ENCODE peak calls at places on chromosomes 3 and 15, in five cellular contexts. S, W, M, Q and H are unnamed samples.

GRCh38 chr3:14142567-14143270 is 17.9 kb downstream of the TMEM43 start:
- DNase-seq in S (no peak), W (no peak), M (no peak), Q (no peak), H (peak; percentile 22)

GRCh38 chr3:63370094-63370493 is 92.0 kb downstream of the SYNPR start:
- DNase-seq in S (no peak), W (no peak), M (no peak), Q (no peak), H (no peak)

GRCh38 chr3:97647441-97647840 is 117.1 kb upstream of the ARL6 start:
- DNase-seq in S (no peak), W (no peak), M (no peak), Q (no peak), H (no peak)

GRCh38 chr3:127776347-127776746 is 46.0 kb downstream of the MGLL start:
- DNase-seq in S (no peak), W (no peak), M (no peak), Q (no peak), H (no peak)

GRCh38 chr3:66463734-66464511 is 36.9 kb downstream of the LRIG1 start:
- DNase-seq in S (no peak), W (no peak), M (no peak), Q (no peak), H (no peak)

GRCh38 chr15:67127925-67128324 is 62.5 kb downstream of the SMAD3 start:
- DNase-seq in S (no peak), W (peak; percentile 99), M (no peak), Q (no peak), H (peak; percentile 92)

GRCh38 chr15:98853593-98854420 is 153.8 kb downstream of the PGPEP1L start:
- DNase-seq in S (no peak), W (no peak), M (no peak), Q (no peak), H (peak; percentile 43)

GRCh38 chr3:72487946-72488735 is 360.1 kb downstream of the SHQ1 start:
- DNase-seq in S (no peak), W (no peak), M (no peak), Q (no peak), H (no peak)

GRCh38 chr3:71564361-71564760 is 19.2 kb downstream of the FOXP1 start:
- DNase-seq in S (no peak), W (peak; percentile 38), M (peak; percentile 39), Q (no peak), H (peak; percentile 8)

GRCh38 chr15:27499191-27499590 is 528.2 kb downstream of the GABRG3 start:
- DNase-seq in S (no peak), W (no peak), M (no peak), Q (no peak), H (no peak)

GRCh38 chr3:9809239-9809614 is 835 bp upstream of the TTLL3 start:
- DNase-seq in S (no peak), W (no peak), M (no peak), Q (no peak), H (no peak)

GRCh38 chr3:112358311-112358780 is 25.4 kb downstream of the CD200 start:
- DNase-seq in S (no peak), W (peak; percentile 28), M (no peak), Q (no peak), H (no peak)

GRCh38 chr3:129277829-129278271 is 820 bp upstream of the HMCES start:
- DNase-seq in S (no peak), W (no peak), M (no peak), Q (no peak), H (no peak)

GRCh38 chr15:26772588-26773484 is at the start of gene GABRB3:
- DNase-seq in S (no peak), W (peak; percentile 17), M (peak; percentile 27), Q (no peak), H (no peak)

GRCh38 chr3:181417748-181418147 is 294.0 kb upstream of the SOX2 start:
- DNase-seq in S (no peak), W (peak; percentile 78), M (no peak), Q (no peak), H (no peak)

DNA sequence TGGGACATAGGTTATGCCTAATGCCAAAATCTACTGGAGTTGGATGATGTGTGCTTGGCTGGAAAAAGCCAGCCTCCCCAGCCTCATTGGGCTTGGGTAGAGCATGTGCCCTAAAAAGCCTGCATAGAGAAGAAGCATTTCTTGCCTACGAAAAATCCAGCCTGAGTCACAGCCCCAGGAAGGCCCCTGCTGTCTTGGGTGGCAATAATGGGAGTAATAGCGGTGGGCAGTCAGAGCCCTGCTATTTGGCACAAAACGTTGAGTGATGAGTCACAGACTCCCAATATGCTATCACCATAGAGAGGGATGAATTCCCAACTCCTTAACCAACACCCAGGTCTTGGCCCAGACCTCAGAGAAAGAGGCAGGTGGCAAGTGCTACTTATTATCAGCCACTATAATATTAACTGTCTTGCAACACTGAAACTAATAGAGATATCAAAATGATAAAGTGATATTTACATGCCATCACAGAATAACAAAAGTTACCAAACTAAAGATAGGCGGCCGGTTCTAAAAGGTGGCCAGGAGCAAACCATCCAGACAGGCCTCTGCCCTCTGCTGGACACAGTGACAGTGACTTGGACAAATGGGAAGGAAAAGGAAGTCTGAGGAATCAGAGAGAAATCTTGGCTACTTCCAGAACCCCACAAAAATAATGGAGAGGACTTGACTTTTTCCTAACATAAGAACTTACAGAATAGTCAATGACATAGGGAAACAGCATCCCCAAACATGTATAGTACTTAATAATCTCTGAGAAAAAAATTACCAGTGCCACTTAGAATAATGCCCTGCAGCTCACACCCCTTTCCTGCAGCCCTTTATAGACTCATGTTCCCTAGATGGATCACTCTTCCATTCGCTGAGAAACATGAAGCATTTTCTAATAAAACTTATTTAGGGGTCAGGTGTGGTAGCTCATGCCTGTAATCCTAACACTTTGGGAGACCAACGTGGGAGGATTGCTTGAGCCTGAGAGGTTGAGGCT is 51.9 kb upstream of the MUC13 start:
- DNase-seq in S (no peak), W (peak; percentile 98), M (no peak), Q (no peak), H (peak; percentile 92)
- TF ChIP-seq CTCF in S (no peak), W (peak; percentile 58), M (peak; percentile 40), Q (no peak), H (peak; percentile 36)

DNA sequence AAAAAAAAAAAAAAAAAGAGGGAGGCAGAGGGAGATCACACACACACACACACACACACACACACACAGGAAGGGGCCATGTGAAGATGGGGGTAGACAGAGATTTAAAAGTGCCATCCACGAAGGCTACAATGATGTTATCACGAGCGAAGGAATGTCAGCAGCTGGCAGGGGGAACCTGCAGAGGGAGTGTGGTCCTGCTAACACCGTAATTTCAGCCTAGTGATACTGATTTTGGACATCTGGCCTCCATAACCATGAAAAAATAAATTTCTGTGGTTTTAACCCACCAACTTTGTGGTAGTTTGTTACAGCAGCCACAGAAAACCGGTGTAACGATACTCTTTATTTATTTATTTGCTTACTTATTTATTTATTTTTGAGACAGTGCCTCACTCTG is 76.0 kb downstream of the TMCO5A start:
- DNase-seq in S (no peak), W (peak; percentile 27), M (no peak), Q (no peak), H (no peak)
- TF ChIP-seq CTCF in S (no peak), W (peak; percentile 25), M (no peak), Q (no peak), H (no peak)

DNA sequence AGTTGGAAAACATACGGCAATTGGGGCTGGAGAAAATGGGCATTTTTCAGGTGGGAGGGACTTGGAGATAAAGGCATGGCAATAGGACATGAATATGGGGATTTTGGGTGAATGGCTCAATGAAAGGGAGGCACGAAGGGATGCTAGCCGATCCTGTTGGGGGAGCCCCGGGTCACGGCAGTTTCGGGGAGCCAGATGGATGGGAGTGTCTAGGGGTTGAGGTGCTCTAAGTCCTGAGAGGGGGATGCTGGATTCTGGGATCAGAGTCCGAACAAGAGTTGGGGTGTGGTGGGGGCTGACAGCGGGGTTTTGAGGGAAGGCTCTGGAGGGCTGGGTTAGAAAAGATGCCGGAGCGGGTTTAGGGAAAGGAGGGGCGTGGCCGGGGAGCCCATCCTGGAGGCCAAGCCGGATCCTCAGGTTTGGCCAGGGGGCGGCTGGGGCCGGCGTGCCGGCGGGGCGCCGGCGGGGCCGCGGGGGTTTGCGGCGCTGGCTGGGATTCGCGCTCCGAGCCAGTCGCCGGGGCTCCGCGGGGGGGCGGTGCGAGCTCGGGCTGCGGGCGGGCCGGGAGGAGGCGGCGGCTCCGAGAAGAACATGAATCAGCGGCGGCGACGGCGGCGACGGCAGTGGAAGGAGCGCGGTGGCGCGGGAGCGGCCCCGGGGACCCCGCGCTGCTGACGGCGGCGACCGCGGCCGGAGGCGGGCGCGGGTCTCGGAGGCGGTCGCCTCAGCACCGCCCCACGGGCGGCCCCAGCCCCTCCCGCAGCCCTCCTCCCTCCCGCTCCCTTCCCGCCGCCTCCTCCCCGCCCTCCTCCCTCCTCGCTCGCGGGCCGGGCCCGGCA is at the start of gene TYRO3:
- DNase-seq in S (no peak), W (peak; percentile 42), M (peak; percentile 75), Q (peak; percentile 52), H (peak; percentile 39)
- TF ChIP-seq CTCF in S (no peak), W (no peak), M (peak; percentile 11), Q (no peak), H (no peak)

GRCh38 chr15:74957301-74958035 is 896 bp upstream of the RPP25 start:
- DNase-seq in S (no peak), W (no peak), M (peak; percentile 47), Q (no peak), H (peak; percentile 29)
- TF ChIP-seq CTCF in S (no peak), W (no peak), M (no peak), Q (no peak), H (no peak)